ENCODE peak calls at places on chromosomes 12 and 14, in eight cellular contexts. S is stimulated activated CD8-positive, alpha-beta memory T cell treated with anti-CD3 and anti-CD28 coated beads, Interleukin-2, amount 100 ng/mL, for 1 hour; C is CD8-positive, alpha-beta T cell; J is lower lobe of right lung; K is GM23248; Y is HEK293T; I is right lobe of liver; M is stomach. X is an unnamed sample.

GRCh38 chr12:754871-755562 is 2.6 kb downstream of the WNK1 start:
- DNase-seq in S (no peak), C (no peak), J (no peak), K (peak), Y (peak), I (no peak), M (no peak), X (no peak)

GRCh38 chr12:119208626-119209061 is 29.9 kb downstream of the HSPB8 start:
- DNase-seq in S (no peak), C (no peak), J (peak), K (peak), Y (no peak), I (no peak), M (peak), X (no peak)

GRCh38 chr14:20343855-20344205 is 395 bp downstream of the PARP2 start:
- DNase-seq in S (no peak), C (no peak), J (no peak), K (peak), Y (no peak), I (no peak), M (no peak), X (no peak)

GRCh38 chr12:117092511-117092780 is 6.8 kb downstream of the TESC start:
- DNase-seq in S (no peak), C (no peak), J (no peak), K (no peak), Y (no peak), I (no peak), M (no peak), X (no peak)

GRCh38 chr12:16763901-16764300 is 157.9 kb upstream of the LMO3 start:
- DNase-seq in S (no peak), C (no peak), J (no peak), K (no peak), Y (no peak), I (no peak), M (no peak), X (no peak)

GRCh38 chr14:77646907-77647306 is 30.5 kb upstream of the SPTLC2 start:
- DNase-seq in S (no peak), C (no peak), J (no peak), K (no peak), Y (no peak), I (no peak), M (no peak), X (no peak)

GRCh38 chr12:42695490-42695995 is 106.0 kb upstream of the PRICKLE1 start:
- DNase-seq in S (no peak), C (no peak), J (no peak), K (no peak), Y (no peak), I (no peak), M (no peak), X (no peak)

GRCh38 chr14:102197317-102197850 is 57.7 kb downstream of the WDR20 start:
- DNase-seq in S (no peak), C (no peak), J (no peak), K (no peak), Y (no peak), I (no peak), M (no peak), X (no peak)

GRCh38 chr12:62537544-62537943 is 70.9 kb downstream of the MON2 start:
- DNase-seq in S (no peak), C (no peak), J (no peak), K (peak), Y (no peak), I (peak), M (peak), X (no peak)

GRCh38 chr12:2386566-2386965 is 333.8 kb downstream of the CACNA1C start:
- DNase-seq in S (no peak), C (no peak), J (no peak), K (no peak), Y (no peak), I (no peak), M (no peak), X (no peak)

GRCh38 chr12:48197967-48198618 is 5.0 kb downstream of the OR10AD1 start:
- DNase-seq in S (peak), C (peak), J (peak), K (peak), Y (peak), I (peak), M (peak), X (peak)

GRCh38 chr14:58298880-58299664 is 717 bp downstream of the ARID4A start:
- DNase-seq in S (no peak), C (peak), J (peak), K (peak), Y (peak), I (peak), M (peak), X (peak)

GRCh38 chr12:1162083-1162760 is 171.2 kb downstream of the ERC1 start:
- DNase-seq in S (no peak), C (no peak), J (no peak), K (no peak), Y (no peak), I (no peak), M (no peak), X (no peak)

GRCh38 chr14:32576088-32576795 is 247.1 kb downstream of the AKAP6 start:
- DNase-seq in S (no peak), C (no peak), J (no peak), K (peak), Y (peak), I (peak), M (peak), X (no peak)

GRCh38 chr12:93137656-93138612 is 208.8 kb upstream of the EEA1 start:
- DNase-seq in S (no peak), C (no peak), J (no peak), K (peak), Y (no peak), I (no peak), M (no peak), X (peak)

GRCh38 chr12:46219892-46220655 is 48.8 kb downstream of the SLC38A1 start:
- DNase-seq in S (peak), C (peak), J (no peak), K (peak), Y (no peak), I (no peak), M (no peak), X (no peak)